ENCODE peak calls at places on chromosomes 4 and X, in four cellular contexts. One of them, this sample, is unnamed.

GRCh38 chr4:116862592-116862991 is 222.8 kb downstream of the TRAM1L1 start:
- DNase-seq in activated CD4-positive, alpha-beta T cell treated with anti-CD3 and anti-CD28 coated beads, Interleukin-2, amount 10 ng/mL, durations not matched to agents 7 days and 5 days: no peak
- DNase-seq in activated effector memory CD4-positive, alpha-beta T cell treated with Interleukin-2 at 50 U/mL for 16 hours: no peak
- DNase-seq in effector CD8-positive, alpha-beta T cell: no peak
- DNase-seq in this sample: no peak

GRCh38 chr4:53592686-53593641 is 1.7 kb upstream of the LNX1 start:
- DNase-seq in activated CD4-positive, alpha-beta T cell treated with anti-CD3 and anti-CD28 coated beads, Interleukin-2, amount 10 ng/mL, durations not matched to agents 7 days and 5 days: no peak
- DNase-seq in activated effector memory CD4-positive, alpha-beta T cell treated with Interleukin-2 at 50 U/mL for 16 hours: no peak
- DNase-seq in effector CD8-positive, alpha-beta T cell: no peak
- DNase-seq in this sample: no peak

GRCh38 chrX:72260448-72260847 is 16.6 kb downstream of the RPS4X start:
- DNase-seq in activated effector memory CD4-positive, alpha-beta T cell treated with Interleukin-2 at 50 U/mL for 16 hours: no peak
- DNase-seq in effector CD8-positive, alpha-beta T cell: no peak
- DNase-seq in activated CD4-positive, alpha-beta T cell treated with anti-CD3 and anti-CD28 coated beads, Interleukin-2, amount 10 ng/mL, durations not matched to agents 7 days and 5 days: no peak
- DNase-seq in this sample: no peak

GRCh38 chrX:45479835-45480422 is 279.3 kb upstream of the DIPK2B start:
- DNase-seq in activated effector memory CD4-positive, alpha-beta T cell treated with Interleukin-2 at 50 U/mL for 16 hours: no peak
- DNase-seq in effector CD8-positive, alpha-beta T cell: no peak
- DNase-seq in activated CD4-positive, alpha-beta T cell treated with anti-CD3 and anti-CD28 coated beads, Interleukin-2, amount 10 ng/mL, durations not matched to agents 7 days and 5 days: no peak
- DNase-seq in this sample: peak; percentile 59

GRCh38 chrX:122641826-122642225 is 542.3 kb upstream of the GRIA3 start:
- DNase-seq in activated CD4-positive, alpha-beta T cell treated with anti-CD3 and anti-CD28 coated beads, Interleukin-2, amount 10 ng/mL, durations not matched to agents 7 days and 5 days: no peak
- DNase-seq in effector CD8-positive, alpha-beta T cell: no peak
- DNase-seq in activated effector memory CD4-positive, alpha-beta T cell treated with Interleukin-2 at 50 U/mL for 16 hours: no peak
- DNase-seq in this sample: no peak

GRCh38 chrX:121781991-121782390 is 734.6 kb downstream of the GLUD2 start:
- DNase-seq in activated effector memory CD4-positive, alpha-beta T cell treated with Interleukin-2 at 50 U/mL for 16 hours: no peak
- DNase-seq in effector CD8-positive, alpha-beta T cell: no peak
- DNase-seq in activated CD4-positive, alpha-beta T cell treated with anti-CD3 and anti-CD28 coated beads, Interleukin-2, amount 10 ng/mL, durations not matched to agents 7 days and 5 days: no peak
- DNase-seq in this sample: no peak

GRCh38 chrX:44480591-44480990 is 62.1 kb downstream of the FUNDC1 start:
- DNase-seq in activated CD4-positive, alpha-beta T cell treated with anti-CD3 and anti-CD28 coated beads, Interleukin-2, amount 10 ng/mL, durations not matched to agents 7 days and 5 days: no peak
- DNase-seq in effector CD8-positive, alpha-beta T cell: no peak
- DNase-seq in activated effector memory CD4-positive, alpha-beta T cell treated with Interleukin-2 at 50 U/mL for 16 hours: no peak
- DNase-seq in this sample: no peak

GRCh38 chrX:97030463-97030862 is 146.8 kb downstream of the RPA4 start:
- DNase-seq in activated CD4-positive, alpha-beta T cell treated with anti-CD3 and anti-CD28 coated beads, Interleukin-2, amount 10 ng/mL, durations not matched to agents 7 days and 5 days: no peak
- DNase-seq in effector CD8-positive, alpha-beta T cell: no peak
- DNase-seq in activated effector memory CD4-positive, alpha-beta T cell treated with Interleukin-2 at 50 U/mL for 16 hours: no peak
- DNase-seq in this sample: no peak

GRCh38 chr4:158428242-158428641 is 93.4 kb upstream of the RXFP1 start:
- DNase-seq in activated CD4-positive, alpha-beta T cell treated with anti-CD3 and anti-CD28 coated beads, Interleukin-2, amount 10 ng/mL, durations not matched to agents 7 days and 5 days: no peak
- DNase-seq in effector CD8-positive, alpha-beta T cell: no peak
- DNase-seq in activated effector memory CD4-positive, alpha-beta T cell treated with Interleukin-2 at 50 U/mL for 16 hours: no peak
- DNase-seq in this sample: no peak

GRCh38 chrX:38732866-38733265 is 68.4 kb upstream of the MID1IP1 start:
- DNase-seq in activated CD4-positive, alpha-beta T cell treated with anti-CD3 and anti-CD28 coated beads, Interleukin-2, amount 10 ng/mL, durations not matched to agents 7 days and 5 days: no peak
- DNase-seq in effector CD8-positive, alpha-beta T cell: no peak
- DNase-seq in activated effector memory CD4-positive, alpha-beta T cell treated with Interleukin-2 at 50 U/mL for 16 hours: no peak
- DNase-seq in this sample: no peak

GRCh38 chrX:50812995-50813842 is 775 bp downstream of the SHROOM4 start:
- DNase-seq in activated CD4-positive, alpha-beta T cell treated with anti-CD3 and anti-CD28 coated beads, Interleukin-2, amount 10 ng/mL, durations not matched to agents 7 days and 5 days: no peak
- DNase-seq in effector CD8-positive, alpha-beta T cell: no peak
- DNase-seq in activated effector memory CD4-positive, alpha-beta T cell treated with Interleukin-2 at 50 U/mL for 16 hours: no peak
- DNase-seq in this sample: no peak

GRCh38 chrX:124462931-124463330 is 116.6 kb downstream of the SH2D1A start:
- DNase-seq in effector CD8-positive, alpha-beta T cell: no peak
- DNase-seq in activated CD4-positive, alpha-beta T cell treated with anti-CD3 and anti-CD28 coated beads, Interleukin-2, amount 10 ng/mL, durations not matched to agents 7 days and 5 days: no peak
- DNase-seq in activated effector memory CD4-positive, alpha-beta T cell treated with Interleukin-2 at 50 U/mL for 16 hours: no peak
- DNase-seq in this sample: no peak

GRCh38 chr4:69471639-69472038 is 24.1 kb downstream of the UGT2B4 start:
- DNase-seq in activated effector memory CD4-positive, alpha-beta T cell treated with Interleukin-2 at 50 U/mL for 16 hours: no peak
- DNase-seq in effector CD8-positive, alpha-beta T cell: no peak
- DNase-seq in activated CD4-positive, alpha-beta T cell treated with anti-CD3 and anti-CD28 coated beads, Interleukin-2, amount 10 ng/mL, durations not matched to agents 7 days and 5 days: no peak
- DNase-seq in this sample: no peak

GRCh38 chr4:108272566-108272965 is 103.8 kb upstream of the LEF1 start:
- DNase-seq in activated CD4-positive, alpha-beta T cell treated with anti-CD3 and anti-CD28 coated beads, Interleukin-2, amount 10 ng/mL, durations not matched to agents 7 days and 5 days: no peak
- DNase-seq in effector CD8-positive, alpha-beta T cell: no peak
- DNase-seq in activated effector memory CD4-positive, alpha-beta T cell treated with Interleukin-2 at 50 U/mL for 16 hours: no peak
- DNase-seq in this sample: peak; percentile 47

GRCh38 chr4:15885422-15885821 is 53.1 kb downstream of the FGFBP1 start:
- DNase-seq in activated effector memory CD4-positive, alpha-beta T cell treated with Interleukin-2 at 50 U/mL for 16 hours: no peak
- DNase-seq in activated CD4-positive, alpha-beta T cell treated with anti-CD3 and anti-CD28 coated beads, Interleukin-2, amount 10 ng/mL, durations not matched to agents 7 days and 5 days: no peak
- DNase-seq in effector CD8-positive, alpha-beta T cell: no peak
- DNase-seq in this sample: no peak

GRCh38 chr4:12933760-12934221 is 550.3 kb downstream of the RAB28 start:
- DNase-seq in activated CD4-positive, alpha-beta T cell treated with anti-CD3 and anti-CD28 coated beads, Interleukin-2, amount 10 ng/mL, durations not matched to agents 7 days and 5 days: no peak
- DNase-seq in activated effector memory CD4-positive, alpha-beta T cell treated with Interleukin-2 at 50 U/mL for 16 hours: no peak
- DNase-seq in effector CD8-positive, alpha-beta T cell: no peak
- DNase-seq in this sample: no peak

GRCh38 chr4:6372649-6373525 is 99.5 kb downstream of the PPP2R2C start:
- DNase-seq in activated CD4-positive, alpha-beta T cell treated with anti-CD3 and anti-CD28 coated beads, Interleukin-2, amount 10 ng/mL, durations not matched to agents 7 days and 5 days: peak; percentile 21
- DNase-seq in activated effector memory CD4-positive, alpha-beta T cell treated with Interleukin-2 at 50 U/mL for 16 hours: no peak
- DNase-seq in effector CD8-positive, alpha-beta T cell: no peak
- DNase-seq in this sample: no peak

GRCh38 chr4:69823481-69824186 is 36.3 kb downstream of the SULT1E1 start:
- DNase-seq in activated effector memory CD4-positive, alpha-beta T cell treated with Interleukin-2 at 50 U/mL for 16 hours: peak; percentile 12
- DNase-seq in activated CD4-positive, alpha-beta T cell treated with anti-CD3 and anti-CD28 coated beads, Interleukin-2, amount 10 ng/mL, durations not matched to agents 7 days and 5 days: peak; percentile 69
- DNase-seq in effector CD8-positive, alpha-beta T cell: peak; percentile 24
- DNase-seq in this sample: no peak

GRCh38 chr4:15913631-15913970 is 24.9 kb downstream of the FGFBP1 start:
- DNase-seq in effector CD8-positive, alpha-beta T cell: no peak
- DNase-seq in activated effector memory CD4-positive, alpha-beta T cell treated with Interleukin-2 at 50 U/mL for 16 hours: no peak
- DNase-seq in activated CD4-positive, alpha-beta T cell treated with anti-CD3 and anti-CD28 coated beads, Interleukin-2, amount 10 ng/mL, durations not matched to agents 7 days and 5 days: no peak
- DNase-seq in this sample: peak; percentile 90

GRCh38 chr4:4269326-4269725 is 20.6 kb downstream of the LYAR start:
- DNase-seq in activated CD4-positive, alpha-beta T cell treated with anti-CD3 and anti-CD28 coated beads, Interleukin-2, amount 10 ng/mL, durations not matched to agents 7 days and 5 days: no peak
- DNase-seq in activated effector memory CD4-positive, alpha-beta T cell treated with Interleukin-2 at 50 U/mL for 16 hours: peak; percentile 51
- DNase-seq in effector CD8-positive, alpha-beta T cell: no peak
- DNase-seq in this sample: no peak

GRCh38 chr4:153154010-153154975 is 50.0 kb upstream of the TRIM2 start:
- DNase-seq in activated CD4-positive, alpha-beta T cell treated with anti-CD3 and anti-CD28 coated beads, Interleukin-2, amount 10 ng/mL, durations not matched to agents 7 days and 5 days: peak; percentile 17
- DNase-seq in activated effector memory CD4-positive, alpha-beta T cell treated with Interleukin-2 at 50 U/mL for 16 hours: no peak
- DNase-seq in effector CD8-positive, alpha-beta T cell: no peak
- DNase-seq in this sample: peak; percentile 28

GRCh38 chr4:27123050-27123768 is 262.6 kb downstream of the STIM2 start:
- DNase-seq in effector CD8-positive, alpha-beta T cell: no peak
- DNase-seq in activated CD4-positive, alpha-beta T cell treated with anti-CD3 and anti-CD28 coated beads, Interleukin-2, amount 10 ng/mL, durations not matched to agents 7 days and 5 days: no peak
- DNase-seq in activated effector memory CD4-positive, alpha-beta T cell treated with Interleukin-2 at 50 U/mL for 16 hours: no peak
- DNase-seq in this sample: peak; percentile 43

GRCh38 chr4:13024147-13025105 is 459.7 kb downstream of the RAB28 start:
- DNase-seq in activated CD4-positive, alpha-beta T cell treated with anti-CD3 and anti-CD28 coated beads, Interleukin-2, amount 10 ng/mL, durations not matched to agents 7 days and 5 days: no peak
- DNase-seq in activated effector memory CD4-positive, alpha-beta T cell treated with Interleukin-2 at 50 U/mL for 16 hours: no peak
- DNase-seq in effector CD8-positive, alpha-beta T cell: no peak
- DNase-seq in this sample: no peak

GRCh38 chr4:82017680-82018079 is 356.1 kb downstream of the HNRNPD start:
- DNase-seq in activated CD4-positive, alpha-beta T cell treated with anti-CD3 and anti-CD28 coated beads, Interleukin-2, amount 10 ng/mL, durations not matched to agents 7 days and 5 days: peak; percentile 40
- DNase-seq in effector CD8-positive, alpha-beta T cell: no peak
- DNase-seq in activated effector memory CD4-positive, alpha-beta T cell treated with Interleukin-2 at 50 U/mL for 16 hours: no peak
- DNase-seq in this sample: peak; percentile 19

GRCh38 chr4:182062936-182063335 is 180.3 kb upstream of the TENM3 start:
- DNase-seq in activated CD4-positive, alpha-beta T cell treated with anti-CD3 and anti-CD28 coated beads, Interleukin-2, amount 10 ng/mL, durations not matched to agents 7 days and 5 days: no peak
- DNase-seq in effector CD8-positive, alpha-beta T cell: no peak
- DNase-seq in activated effector memory CD4-positive, alpha-beta T cell treated with Interleukin-2 at 50 U/mL for 16 hours: no peak
- DNase-seq in this sample: peak; percentile 78

GRCh38 chrX:446243-446642 is 59.5 kb upstream of the PPP2R3B start:
- DNase-seq in activated CD4-positive, alpha-beta T cell treated with anti-CD3 and anti-CD28 coated beads, Interleukin-2, amount 10 ng/mL, durations not matched to agents 7 days and 5 days: no peak
- DNase-seq in activated effector memory CD4-positive, alpha-beta T cell treated with Interleukin-2 at 50 U/mL for 16 hours: no peak
- DNase-seq in effector CD8-positive, alpha-beta T cell: no peak
- DNase-seq in this sample: no peak

This sample was measured in astrocyte of the cerebellum.